ENCODE peak calls at places on chromosomes 16 and 17, in ten cellular contexts. U, X, I, F, T, C, P, S, E and V are unnamed samples.

GRCh38 chr16:81216706-81217105 is 21.8 kb upstream of the BCO1 start:
- DNase-seq in P (no peak), U (no peak), S (no peak), F (no peak), E (no peak), X (no peak), I (no peak), T (no peak), C (no peak), V (no peak)

GRCh38 chr17:7548585-7549400 is at the start of gene TNFSF12:
- DNase-seq in P (no peak), T (peak), C (peak), F (peak), S (no peak), E (peak), I (peak), U (peak), X (no peak), V (no peak)

GRCh38 chr17:76150712-76151622 is 9.9 kb upstream of the FOXJ1 start:
- DNase-seq in I (no peak), S (no peak), P (no peak), T (peak), X (no peak), F (no peak), C (no peak), U (no peak), E (no peak), V (no peak)

GRCh38 chr16:89452241-89452640 is 38.1 kb downstream of the ANKRD11 start:
- DNase-seq in P (no peak), X (no peak), E (no peak), U (no peak), C (no peak), S (no peak), F (no peak), I (no peak), T (no peak), V (no peak)

GRCh38 chr17:39676198-39676819 is 8.1 kb downstream of the PNMT start:
- DNase-seq in X (peak), I (no peak), E (no peak), P (no peak), S (no peak), T (peak), C (no peak), U (peak), F (peak), V (no peak)

GRCh38 chr16:63217011-63217410 is 1180.8 kb upstream of the CDH8 start:
- DNase-seq in X (no peak), T (no peak), E (no peak), I (no peak), P (no peak), F (no peak), S (no peak), U (no peak), C (no peak), V (no peak)

GRCh38 chr17:48639136-48639535 is 13.0 kb upstream of the HOXB9 start:
- DNase-seq in C (no peak), P (no peak), S (no peak), T (peak), F (no peak), U (no peak), X (no peak), E (no peak), I (no peak), V (no peak)

GRCh38 chr16:13397126-13397525 is 495.7 kb downstream of the SHISA9 start:
- DNase-seq in F (no peak), S (no peak), T (no peak), P (no peak), I (no peak), E (no peak), C (no peak), X (no peak), U (no peak), V (no peak)

GRCh38 chr16:84947022-84947421 is 64.3 kb downstream of the ZDHHC7 start:
- DNase-seq in C (no peak), X (no peak), P (no peak), T (no peak), F (no peak), I (no peak), S (no peak), E (no peak), U (no peak), V (no peak)

GRCh38 chr16:48963306-48963705 is 318.3 kb downstream of the CBLN1 start:
- DNase-seq in C (no peak), U (no peak), S (peak), T (no peak), E (peak), P (peak), F (no peak), I (no peak), X (no peak), V (no peak)

GRCh38 chr16:3528406-3528805 is 27.6 kb downstream of the CLUAP1 start:
- DNase-seq in X (no peak), C (no peak), P (no peak), E (no peak), F (no peak), S (no peak), T (no peak), I (peak), U (no peak), V (no peak)

GRCh38 chr16:80707686-80708085 is 96.7 kb downstream of the CDYL2 start:
- DNase-seq in S (no peak), U (no peak), T (no peak), I (no peak), F (no peak), P (no peak), X (no peak), E (no peak), C (no peak), V (no peak)

GRCh38 chr16:86570542-86571196 is 4.0 kb downstream of the FOXC2 start:
- DNase-seq in X (no peak), C (no peak), I (no peak), S (peak), E (no peak), U (no peak), P (no peak), T (peak), F (no peak), V (no peak)
- H3K4me3 ChIP-seq in X (peak), C (peak), I (no peak), S (peak), E (no peak), U (peak), P (peak), T (no peak), F (peak), V (peak)

GRCh38 chr16:54062361-54063346 is 223.9 kb downstream of the IRX3 start:
- DNase-seq in T (peak), C (no peak), I (no peak), U (no peak), F (no peak), X (no peak), E (no peak), P (no peak), S (peak), V (no peak)
- TF ChIP-seq CTCF in T (peak), C (no peak), I (no peak), U (no peak), F (no peak), X (no peak), E (no peak), P (no peak), S (no peak), V (peak)

GRCh38 chr17:64225410-64225809 is 37.6 kb downstream of the TEX2 start:
- DNase-seq in P (no peak), C (no peak), S (no peak), F (no peak), I (no peak), E (no peak), X (no peak), U (no peak), T (no peak), V (no peak)
- H3K4me3 ChIP-seq in P (no peak), C (no peak), S (no peak), F (no peak), I (no peak), E (no peak), X (no peak), U (no peak), T (no peak), V (no peak)

GRCh38 chr16:894136-894535 is 76.6 kb downstream of the LMF1 start:
- DNase-seq in X (no peak), U (no peak), E (no peak), S (no peak), F (no peak), P (no peak), T (no peak), C (no peak), I (no peak), V (no peak)

GRCh38 chr16:892536-893255 is 78.1 kb downstream of the LMF1 start:
- DNase-seq in S (no peak), U (no peak), F (no peak), I (no peak), T (peak), E (no peak), X (no peak), C (no peak), P (no peak), V (no peak)

GRCh38 chr16:892006-892405 is 78.8 kb downstream of the LMF1 start:
- DNase-seq in T (no peak), E (no peak), C (no peak), F (no peak), U (no peak), P (no peak), I (no peak), S (no peak), X (no peak), V (no peak)

GRCh38 chr16:894841-895240 is 75.9 kb downstream of the LMF1 start:
- DNase-seq in C (no peak), U (no peak), T (peak), F (no peak), E (no peak), I (no peak), X (no peak), P (no peak), S (no peak), V (no peak)

DNA sequence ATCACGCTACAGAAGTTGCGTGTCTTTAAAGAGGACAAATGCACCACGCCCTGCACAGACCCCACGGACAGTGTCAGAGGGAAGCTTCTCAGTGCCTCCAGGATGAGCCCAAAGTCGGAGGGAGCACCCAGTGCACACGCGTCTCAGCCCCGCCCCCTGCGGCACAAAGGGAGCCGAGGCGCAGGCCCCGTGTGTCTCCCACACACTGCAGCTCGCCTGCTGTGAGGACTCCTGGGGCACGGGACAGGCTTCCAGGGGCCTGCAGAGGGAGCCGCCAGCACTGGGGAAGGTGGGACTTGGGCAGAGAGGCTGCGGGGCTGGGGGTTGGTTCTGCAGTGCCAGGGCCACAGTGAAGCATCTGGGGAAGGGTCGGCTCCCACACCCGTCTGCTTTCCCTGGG is 77.4 kb downstream of the LMF1 start:
- DNase-seq in P (no peak), E (no peak), I (no peak), S (no peak), T (no peak), F (no peak), C (no peak), U (no peak), X (no peak), V (no peak)
- TF ChIP-seq CTCF in P (no peak), E (no peak), I (no peak), S (no peak), T (peak), F (no peak), C (no peak), U (no peak), X (no peak), V (no peak)

GRCh38 chr17:61827649-61828395 is 35.5 kb downstream of the BRIP1 start:
- DNase-seq in C (no peak), U (no peak), S (no peak), X (no peak), F (no peak), T (no peak), E (no peak), P (no peak), I (no peak), V (no peak)
- H3K4me3 ChIP-seq in C (no peak), U (no peak), S (no peak), X (no peak), F (no peak), T (no peak), E (no peak), P (no peak), I (no peak), V (no peak)

GRCh38 chr16:21704733-21705132 is 41.0 kb downstream of the OTOA start:
- DNase-seq in S (no peak), I (no peak), C (no peak), T (no peak), F (no peak), X (no peak), P (no peak), E (no peak), U (no peak), V (no peak)

GRCh38 chr16:21703589-21704174 is 39.9 kb downstream of the OTOA start:
- DNase-seq in U (no peak), C (no peak), P (no peak), F (no peak), S (no peak), I (no peak), X (no peak), T (no peak), E (no peak), V (no peak)

GRCh38 chr16:21710938-21711337 is 47.2 kb downstream of the OTOA start:
- DNase-seq in T (no peak), S (no peak), I (no peak), U (no peak), X (no peak), F (no peak), P (no peak), C (no peak), E (no peak), V (no peak)

GRCh38 chr16:21704266-21704665 is 40.5 kb downstream of the OTOA start:
- DNase-seq in P (no peak), E (no peak), T (no peak), F (no peak), S (no peak), X (no peak), U (no peak), I (no peak), C (no peak), V (no peak)

GRCh38 chr16:21708533-21709115 is 44.9 kb downstream of the OTOA start:
- DNase-seq in C (peak), X (peak), E (peak), P (peak), F (peak), I (peak), U (peak), S (peak), T (peak), V (peak)
- TF ChIP-seq CTCF in C (peak), X (peak), E (peak), P (peak), F (peak), I (no peak), U (peak), S (peak), T (peak), V (peak)